ENCODE peak calls at places on chromosomes 11 and 22, in ten cellular contexts. D, H, P, J, R, A, L, B, Z and U are unnamed samples.

GRCh38 chr11:1116666-1117390 is 40.9 kb upstream of the MUC5AC start:
- DNase-seq in D (no peak), H (no peak), P (no peak), J (peak; percentile 36), R (no peak), A (no peak), L (no peak), B (no peak), Z (no peak), U (no peak)

GRCh38 chr11:4551346-4551979 is 6.5 kb downstream of the OR52M1 start:
- DNase-seq in D (no peak), H (no peak), P (no peak), J (no peak), R (no peak), A (peak; percentile 14), L (peak; percentile 16), B (peak; percentile 21), Z (peak; percentile 19), U (no peak)

GRCh38 chr11:72641900-72642814 is 32.1 kb downstream of the PDE2A start:
- DNase-seq in D (peak; percentile 63), H (no peak), P (peak; percentile 7), J (peak; percentile 64), R (peak; percentile 13), A (peak; percentile 33), L (peak; percentile 60), B (no peak), Z (no peak), U (peak; percentile 91)

GRCh38 chr11:46003647-46004046 is 81.2 kb downstream of the LARGE2 start:
- DNase-seq in D (no peak), H (no peak), P (peak; percentile 32), J (no peak), R (no peak), A (no peak), L (peak; percentile 75), B (peak; percentile 34), Z (no peak), U (no peak)

GRCh38 chr22:44089717-44090570 is 65.8 kb downstream of the PARVB start:
- DNase-seq in D (no peak), H (no peak), P (no peak), J (peak; percentile 13), R (no peak), A (no peak), L (no peak), B (no peak), Z (no peak), U (no peak)

GRCh38 chr11:57476883-57477506 is 16.7 kb downstream of the RTN4RL2 start:
- DNase-seq in D (peak; percentile 87), H (no peak), P (peak; percentile 36), J (peak; percentile 56), R (peak; percentile 54), A (peak; percentile 75), L (peak; percentile 54), B (peak; percentile 52), Z (peak; percentile 42), U (peak; percentile 93)

GRCh38 chr11:66324626-66325025 is 7.8 kb upstream of the CD248 start:
- DNase-seq in D (no peak), H (no peak), P (peak; percentile 61), J (peak; percentile 46), R (no peak), A (no peak), L (peak; percentile 67), B (peak; percentile 36), Z (no peak), U (no peak)

GRCh38 chr22:39315389-39315788 is 4.0 kb downstream of the RPL3 start:
- DNase-seq in D (no peak), H (no peak), P (no peak), J (no peak), R (no peak), A (no peak), L (no peak), B (no peak), Z (no peak), U (no peak)

GRCh38 chr11:14789879-14790484 is 102.0 kb downstream of the CYP2R1 start:
- DNase-seq in D (peak; percentile 4), H (no peak), P (no peak), J (no peak), R (no peak), A (no peak), L (peak; percentile 61), B (peak; percentile 17), Z (peak; percentile 49), U (no peak)

GRCh38 chr22:46845281-46846153 is 83.1 kb downstream of the TBC1D22A start:
- DNase-seq in D (no peak), H (no peak), P (peak; percentile 43), J (no peak), R (no peak), A (no peak), L (peak; percentile 47), B (peak; percentile 69), Z (no peak), U (no peak)

GRCh38 chr11:44893250-44894216 is 57.1 kb downstream of the TP53I11 start:
- DNase-seq in D (no peak), H (no peak), P (no peak), J (no peak), R (no peak), A (no peak), L (no peak), B (no peak), Z (no peak), U (no peak)

GRCh38 chr22:38935023-38935422 is 22.4 kb upstream of the APOBEC3A start:
- DNase-seq in D (no peak), H (no peak), P (no peak), J (peak; percentile 89), R (no peak), A (no peak), L (no peak), B (no peak), Z (no peak), U (peak; percentile 72)

GRCh38 chr22:40070701-40071100 is 75.9 kb downstream of the FAM83F start:
- DNase-seq in D (no peak), H (no peak), P (peak; percentile 58), J (no peak), R (no peak), A (no peak), L (peak; percentile 21), B (no peak), Z (no peak), U (no peak)

GRCh38 chr11:77141475-77141874 is 13.4 kb downstream of the MYO7A start:
- DNase-seq in D (no peak), H (no peak), P (no peak), J (peak; percentile 6), R (no peak), A (no peak), L (no peak), B (no peak), Z (no peak), U (no peak)

GRCh38 chr22:42608481-42609361 is 6.0 kb downstream of the POLDIP3 start:
- DNase-seq in D (no peak), H (no peak), P (peak; percentile 78), J (no peak), R (no peak), A (no peak), L (peak; percentile 62), B (peak; percentile 75), Z (no peak), U (no peak)

GRCh38 chr22:37806409-37807338 is 1.1 kb upstream of the GCAT start:
- DNase-seq in D (no peak), H (no peak), P (peak; percentile 52), J (no peak), R (no peak), A (no peak), L (peak; percentile 50), B (peak; percentile 41), Z (peak; percentile 34), U (no peak)

GRCh38 chr11:34585870-34586654 is 34.8 kb upstream of the EHF start:
- DNase-seq in D (peak; percentile 55), H (peak; percentile 20), P (peak; percentile 51), J (no peak), R (peak; percentile 76), A (peak; percentile 73), L (peak; percentile 83), B (peak; percentile 59), Z (peak; percentile 61), U (peak; percentile 81)

GRCh38 chr11:6402061-6402470 is 11.8 kb downstream of the SMPD1 start:
- DNase-seq in D (no peak), H (no peak), P (no peak), J (no peak), R (no peak), A (no peak), L (no peak), B (no peak), Z (no peak), U (no peak)

GRCh38 chr11:64652586-64653387 is 61.8 kb downstream of the SLC22A12 start:
- DNase-seq in D (peak; percentile 93), H (peak; percentile 24), P (peak; percentile 42), J (peak; percentile 83), R (peak; percentile 65), A (peak; percentile 82), L (peak; percentile 91), B (peak; percentile 58), Z (peak; percentile 84), U (peak; percentile 82)

GRCh38 chr11:46382644-46383403 is 1.4 kb downstream of the MDK start:
- DNase-seq in D (peak; percentile 49), H (no peak), P (peak; percentile 38), J (no peak), R (no peak), A (no peak), L (peak; percentile 67), B (peak; percentile 53), Z (no peak), U (peak; percentile 67)

GRCh38 chr22:37190262-37190780 is 2.3 kb upstream of the C1QTNF6 start:
- DNase-seq in D (no peak), H (no peak), P (peak; percentile 27), J (no peak), R (no peak), A (no peak), L (no peak), B (no peak), Z (no peak), U (no peak)

GRCh38 chr11:30990625-30991348 is 378.8 kb downstream of the DCDC1 start:
- DNase-seq in D (no peak), H (no peak), P (no peak), J (no peak), R (no peak), A (no peak), L (no peak), B (no peak), Z (no peak), U (peak; percentile 18)

GRCh38 chr11:113531575-113532451 is 56.6 kb upstream of the DRD2 start:
- DNase-seq in D (no peak), H (no peak), P (no peak), J (no peak), R (no peak), A (no peak), L (no peak), B (no peak), Z (no peak), U (no peak)

GRCh38 chr11:120055646-120056045 is 82.3 kb downstream of the TRIM29 start:
- DNase-seq in D (no peak), H (no peak), P (peak; percentile 80), J (no peak), R (no peak), A (no peak), L (peak; percentile 3), B (peak; percentile 12), Z (no peak), U (no peak)